ENCODE peak calls at places on chromosomes 4 and X, in five cellular contexts. One of them, this sample, is unnamed.

GRCh38 chrX:52082578-52082977 is 13.6 kb upstream of the MAGED4B start:
- DNase-seq in Calu3: no peak
- DNase-seq in BJ: no peak
- DNase-seq in right cardiac atrium: no peak
- DNase-seq in nephron progenitor cell: no peak
- DNase-seq in this sample: peak

GRCh38 chrX:39883664-39884063 is 214.1 kb downstream of the BCOR start:
- DNase-seq in Calu3: no peak
- DNase-seq in BJ: no peak
- DNase-seq in right cardiac atrium: no peak
- DNase-seq in nephron progenitor cell: no peak
- DNase-seq in this sample: no peak

GRCh38 chr4:7124643-7125442 is 57.0 kb upstream of the GRPEL1 start:
- DNase-seq in Calu3: no peak
- DNase-seq in BJ: no peak
- DNase-seq in right cardiac atrium: no peak
- DNase-seq in nephron progenitor cell: peak
- DNase-seq in this sample: peak

GRCh38 chr4:38364383-38364963 is 299.5 kb upstream of the KLF3 start:
- DNase-seq in Calu3: no peak
- DNase-seq in BJ: no peak
- DNase-seq in right cardiac atrium: no peak
- DNase-seq in nephron progenitor cell: no peak
- DNase-seq in this sample: no peak

GRCh38 chr4:24704152-24704551 is 91.2 kb upstream of the SOD3 start:
- DNase-seq in Calu3: no peak
- DNase-seq in BJ: no peak
- DNase-seq in right cardiac atrium: no peak
- DNase-seq in nephron progenitor cell: peak
- DNase-seq in this sample: no peak

GRCh38 chr4:10108818-10109783 is 7.5 kb downstream of the WDR1 start:
- DNase-seq in Calu3: no peak
- DNase-seq in BJ: no peak
- DNase-seq in right cardiac atrium: no peak
- DNase-seq in nephron progenitor cell: no peak
- DNase-seq in this sample: peak

GRCh38 chr4:2258091-2259035 is 3.5 kb downstream of the MXD4 start:
- DNase-seq in Calu3: no peak
- DNase-seq in BJ: no peak
- DNase-seq in right cardiac atrium: peak
- DNase-seq in nephron progenitor cell: no peak
- DNase-seq in this sample: no peak

GRCh38 chr4:118729287-118730286 is 44.4 kb downstream of the METTL14 start:
- DNase-seq in Calu3: no peak
- DNase-seq in BJ: peak
- DNase-seq in right cardiac atrium: no peak
- DNase-seq in nephron progenitor cell: no peak
- DNase-seq in this sample: peak

GRCh38 chr4:80197601-80198444 is 520 bp downstream of the PRDM8 start:
- DNase-seq in Calu3: no peak
- DNase-seq in BJ: no peak
- DNase-seq in right cardiac atrium: peak
- DNase-seq in nephron progenitor cell: peak
- DNase-seq in this sample: no peak

GRCh38 chr4:2084316-2084715 is 25.2 kb downstream of the NAT8L start:
- DNase-seq in Calu3: no peak
- DNase-seq in BJ: no peak
- DNase-seq in right cardiac atrium: no peak
- DNase-seq in nephron progenitor cell: no peak
- DNase-seq in this sample: no peak

GRCh38 chrX:50579955-50580354 is 109.3 kb upstream of the DGKK start:
- DNase-seq in Calu3: peak
- DNase-seq in BJ: peak
- DNase-seq in right cardiac atrium: no peak
- DNase-seq in nephron progenitor cell: peak
- DNase-seq in this sample: peak

GRCh38 chr4:25913056-25913850 is 767 bp upstream of the SMIM20 start:
- DNase-seq in Calu3: no peak
- DNase-seq in BJ: no peak
- DNase-seq in right cardiac atrium: peak
- DNase-seq in nephron progenitor cell: no peak
- DNase-seq in this sample: no peak

GRCh38 chrX:63855896-63856295 is 70.9 kb upstream of the ARHGEF9 start:
- DNase-seq in Calu3: no peak
- DNase-seq in BJ: peak
- DNase-seq in right cardiac atrium: no peak
- DNase-seq in nephron progenitor cell: no peak
- DNase-seq in this sample: peak

GRCh38 chr4:82691431-82691830 is 107.2 kb downstream of the SCD5 start:
- DNase-seq in Calu3: no peak
- DNase-seq in BJ: no peak
- DNase-seq in right cardiac atrium: no peak
- DNase-seq in nephron progenitor cell: no peak
- DNase-seq in this sample: no peak

GRCh38 chr4:86846921-86847320 is 2.3 kb downstream of the SLC10A6 start:
- DNase-seq in Calu3: no peak
- DNase-seq in BJ: peak
- DNase-seq in right cardiac atrium: no peak
- DNase-seq in nephron progenitor cell: no peak
- DNase-seq in this sample: no peak

GRCh38 chr4:163932504-163932903 is 438.0 kb downstream of the TMA16 start:
- DNase-seq in Calu3: no peak
- DNase-seq in BJ: no peak
- DNase-seq in right cardiac atrium: no peak
- DNase-seq in nephron progenitor cell: no peak
- DNase-seq in this sample: no peak

GRCh38 chrX:108270739-108271396 is 167.4 kb downstream of the COL4A6 start:
- DNase-seq in Calu3: no peak
- DNase-seq in BJ: no peak
- DNase-seq in right cardiac atrium: no peak
- DNase-seq in nephron progenitor cell: no peak
- DNase-seq in this sample: no peak

GRCh38 chrX:19440713-19441112 is 74.6 kb downstream of the MAP3K15 start:
- DNase-seq in Calu3: peak
- DNase-seq in BJ: no peak
- DNase-seq in right cardiac atrium: no peak
- DNase-seq in nephron progenitor cell: no peak
- DNase-seq in this sample: peak

GRCh38 chr4:24966076-24966475 is 53.2 kb upstream of the CCDC149 start:
- DNase-seq in Calu3: no peak
- DNase-seq in BJ: no peak
- DNase-seq in right cardiac atrium: no peak
- DNase-seq in nephron progenitor cell: no peak
- DNase-seq in this sample: no peak

GRCh38 chrX:115029869-115030564 is 12.6 kb upstream of the IL13RA2 start:
- DNase-seq in Calu3: no peak
- DNase-seq in BJ: no peak
- DNase-seq in right cardiac atrium: no peak
- DNase-seq in nephron progenitor cell: no peak
- DNase-seq in this sample: no peak